ENCODE peak calls at places on chromosomes 11 and 22, in eight cellular contexts. X, J, O, Z, H, L, Q and F are unnamed samples.
A peak's percentile ranks its signal among the peaks of the same experiment; 100 is the strongest.

GRCh38 chr22:35641494-35642120 is 6.6 kb upstream of the APOL6 start:
- DNase-seq in L (no peak), O (no peak), H (no peak), Q (no peak), J (no peak), Z (peak; percentile 65), X (no peak), F (no peak)

GRCh38 chr11:31424652-31425051 is 55.0 kb downstream of the DNAJC24 start:
- DNase-seq in L (no peak), Q (no peak), J (no peak), O (no peak), X (no peak), H (no peak), Z (no peak), F (no peak)

GRCh38 chr22:37334859-37335818 is 52.8 kb downstream of the CYTH4 start:
- DNase-seq in X (no peak), Q (no peak), Z (no peak), L (no peak), J (peak; percentile 5), O (no peak), H (no peak), F (no peak)

GRCh38 chr11:67561971-67562560 is 21.5 kb upstream of the GSTP1 start:
- DNase-seq in Z (no peak), J (no peak), H (no peak), X (no peak), Q (no peak), O (no peak), L (no peak), F (no peak)

GRCh38 chr22:35604671-35605457 is 12.3 kb downstream of the MB start:
- DNase-seq in O (no peak), Q (no peak), H (no peak), Z (no peak), J (no peak), X (no peak), L (peak; percentile 6), F (no peak)

GRCh38 chr11:74695705-74696280 is 35.4 kb downstream of the CHRDL2 start:
- DNase-seq in J (no peak), H (no peak), X (no peak), Z (no peak), O (no peak), Q (no peak), L (no peak), F (no peak)

GRCh38 chr11:44366741-44367140 is 56.8 kb upstream of the ALX4 start:
- DNase-seq in L (no peak), O (no peak), Z (no peak), Q (no peak), H (no peak), J (peak; percentile 37), X (no peak), F (no peak)

GRCh38 chr11:73570415-73571114 is 27.3 kb downstream of the FAM168A start:
- DNase-seq in O (peak; percentile 21), L (peak; percentile 64), J (no peak), Q (peak; percentile 60), H (no peak), Z (no peak), X (no peak), F (no peak)

GRCh38 chr22:32761251-32761903 is 40.1 kb upstream of the TIMP3 start:
- DNase-seq in H (no peak), O (peak; percentile 43), Z (no peak), J (no peak), L (peak; percentile 63), Q (peak; percentile 46), X (no peak), F (no peak)

GRCh38 chr11:47233989-47234668 is 14.5 kb downstream of the ACP2 start:
- DNase-seq in Z (no peak), X (peak; percentile 19), O (peak; percentile 39), Q (peak; percentile 71), H (no peak), L (peak; percentile 76), J (no peak), F (peak; percentile 64)

GRCh38 chr22:33271390-33272161 is 213.4 kb upstream of the SYN3 start:
- DNase-seq in Q (no peak), O (peak; percentile 58), Z (no peak), L (no peak), J (no peak), X (peak; percentile 43), H (no peak), F (no peak)

GRCh38 chr11:18802381-18803257 is 11.0 kb upstream of the PTPN5 start:
- DNase-seq in O (peak; percentile 38), H (peak; percentile 62), J (peak; percentile 43), L (peak; percentile 80), Q (peak; percentile 85), Z (no peak), X (peak; percentile 58), F (peak; percentile 70)

GRCh38 chr11:21411114-21411513 is 741.7 kb downstream of the NELL1 start:
- DNase-seq in J (no peak), L (no peak), Q (no peak), H (no peak), Z (no peak), O (no peak), X (no peak), F (no peak)

GRCh38 chr11:66002648-66003225 is 434 bp downstream of the BANF1 start:
- DNase-seq in H (no peak), Z (no peak), J (peak; percentile 42), Q (peak; percentile 74), L (peak; percentile 48), X (no peak), O (peak; percentile 26), F (peak; percentile 71)

GRCh38 chr11:113991170-113991569 is 16.3 kb downstream of the HTR3A start:
- DNase-seq in Q (peak; percentile 63), H (peak; percentile 65), J (no peak), X (no peak), L (peak; percentile 45), O (peak; percentile 5), Z (no peak), F (peak; percentile 48)

GRCh38 chr11:107457205-107457557 is 444 bp downstream of the CWF19L2 start:
- DNase-seq in O (no peak), J (no peak), Z (no peak), L (no peak), X (no peak), Q (peak; percentile 8), H (no peak), F (peak; percentile 14)

GRCh38 chr11:67405196-67405567 is 1.3 kb downstream of the TBC1D10C start:
- DNase-seq in Z (no peak), O (no peak), J (no peak), H (no peak), L (no peak), Q (no peak), X (no peak), F (no peak)

GRCh38 chr11:57791321-57792059 is 29.9 kb downstream of the CTNND1 start:
- DNase-seq in Q (no peak), L (no peak), H (no peak), X (no peak), O (no peak), Z (no peak), J (no peak), F (no peak)

GRCh38 chr11:14907411-14908213 is 15.6 kb upstream of the CYP2R1 start:
- DNase-seq in X (peak; percentile 62), O (no peak), H (peak; percentile 78), J (peak; percentile 85), Q (peak; percentile 76), Z (no peak), L (peak; percentile 48), F (no peak)

GRCh38 chr11:1442163-1442562 is 44.4 kb downstream of the MOB2 start:
- DNase-seq in Z (no peak), Q (no peak), L (peak; percentile 16), J (no peak), O (no peak), X (peak; percentile 8), H (peak; percentile 23), F (peak; percentile 59)

GRCh38 chr11:96036863-96037262 is 113.0 kb upstream of the MTMR2 start:
- DNase-seq in X (peak; percentile 20), Z (no peak), Q (no peak), H (no peak), O (no peak), J (no peak), L (no peak), F (no peak)

GRCh38 chr11:65292866-65293265 is 21.8 kb upstream of the CDC42EP2 start:
- DNase-seq in O (no peak), X (no peak), Q (no peak), H (no peak), Z (no peak), J (no peak), L (no peak), F (no peak)

GRCh38 chr22:38167988-38168407 is 13.6 kb downstream of the PLA2G6 start:
- DNase-seq in Z (no peak), X (peak; percentile 23), H (no peak), J (no peak), O (no peak), L (no peak), Q (no peak), F (no peak)

GRCh38 chr11:10452211-10452767 is 2.8 kb upstream of the AMPD3 start:
- DNase-seq in L (no peak), Q (peak; percentile 39), Z (no peak), O (no peak), X (peak; percentile 74), J (no peak), H (no peak), F (no peak)

GRCh38 chr11:123469089-123469488 is 39.0 kb downstream of the GRAMD1B start:
- DNase-seq in L (no peak), Q (no peak), H (no peak), Z (no peak), X (no peak), O (no peak), J (no peak), F (no peak)

GRCh38 chr11:12995211-12995610 is 13.9 kb upstream of the RASSF10 start:
- DNase-seq in Z (no peak), H (no peak), L (no peak), J (no peak), X (no peak), Q (no peak), O (peak; percentile 75), F (peak; percentile 30)

GRCh38 chr11:118437736-118438125 is 1.4 kb downstream of the KMT2A start:
- DNase-seq in L (peak; percentile 31), H (peak; percentile 9), Z (no peak), X (peak; percentile 8), O (no peak), Q (peak; percentile 55), J (no peak), F (no peak)

GRCh38 chr11:66641834-66642233 is 3.3 kb downstream of the RBM4 start:
- DNase-seq in X (no peak), O (no peak), L (no peak), Q (peak; percentile 49), J (no peak), Z (no peak), H (no peak), F (no peak)

GRCh38 chr11:41201156-41201555 is 258.3 kb downstream of the LRRC4C start:
- DNase-seq in X (peak; percentile 18), O (no peak), H (peak; percentile 65), L (peak; percentile 12), Z (no peak), J (no peak), Q (peak; percentile 5), F (peak; percentile 5)

GRCh38 chr11:83827940-83828554 is 541.9 kb upstream of the CCDC90B start:
- DNase-seq in L (peak; percentile 45), J (peak; percentile 3), X (peak; percentile 56), H (peak; percentile 2), Q (peak; percentile 45), O (peak; percentile 13), Z (no peak), F (peak; percentile 36)